ENCODE peak calls at places on chromosome 10, in nine cellular contexts. P is upper lobe of right lung, E is prostate gland, D is ascending aorta, Q is uterus, F is colonic mucosa, H is ovary, B is cardiac muscle cell, R is lung. X is an unnamed sample.

GRCh38 chr10:86341361-86341811 is 25.2 kb downstream of the GRID1 start:
- DNase-seq in Q (no peak), P (peak; percentile 28), H (no peak), E (no peak), R (no peak), B (no peak), D (no peak), F (no peak), X (peak; percentile 28)

GRCh38 chr10:84902549-84902948 is 574.2 kb downstream of the CCSER2 start:
- DNase-seq in F (no peak), H (no peak), P (no peak), R (no peak), E (no peak), B (peak; percentile 23), D (no peak), Q (no peak), X (no peak)

GRCh38 chr10:98357208-98357836 is 57.7 kb downstream of the PYROXD2 start:
- DNase-seq in Q (no peak), P (no peak), D (no peak), F (no peak), R (no peak), H (no peak), B (no peak), E (no peak), X (no peak)

GRCh38 chr10:129491123-129491734 is 24.2 kb downstream of the MGMT start:
- DNase-seq in R (no peak), Q (no peak), F (no peak), B (peak; percentile 15), H (no peak), P (no peak), D (no peak), E (no peak), X (no peak)

GRCh38 chr10:6427357-6427959 is 152.6 kb downstream of the PRKCQ start:
- DNase-seq in F (no peak), D (no peak), H (no peak), Q (no peak), E (no peak), R (no peak), B (no peak), P (no peak), X (no peak)

GRCh38 chr10:124493191-124493936 is 31.7 kb downstream of the LHPP start:
- DNase-seq in Q (no peak), H (no peak), F (no peak), R (no peak), P (no peak), E (no peak), D (no peak), B (peak; percentile 33), X (no peak)

GRCh38 chr10:72310241-72310633 is 36.5 kb downstream of the DDIT4 start:
- DNase-seq in F (no peak), H (no peak), E (no peak), D (no peak), P (no peak), Q (no peak), B (no peak), R (no peak), X (no peak)

GRCh38 chr10:53598914-53599313 is 826.3 kb upstream of the MBL2 start:
- DNase-seq in Q (no peak), F (no peak), E (no peak), B (no peak), R (no peak), H (no peak), D (no peak), P (no peak), X (no peak)

GRCh38 chr10:92187101-92187500 is 103.8 kb downstream of the CPEB3 start:
- DNase-seq in R (no peak), D (no peak), B (no peak), P (no peak), H (no peak), E (no peak), Q (no peak), F (no peak), X (no peak)

GRCh38 chr10:24465899-24466615 is 257.1 kb downstream of the KIAA1217 start:
- DNase-seq in E (peak; percentile 81), H (no peak), D (no peak), R (peak; percentile 61), P (no peak), Q (no peak), F (peak; percentile 75), B (no peak), X (no peak)

GRCh38 chr10:112131361-112131760 is 52.2 kb downstream of the GPAM start:
- DNase-seq in B (no peak), H (no peak), F (no peak), E (no peak), R (no peak), Q (no peak), D (no peak), P (no peak), X (no peak)

GRCh38 chr10:49140306-49141175 is 6.7 kb upstream of the FAM170B start:
- DNase-seq in E (no peak), Q (no peak), P (no peak), D (no peak), B (no peak), F (no peak), R (no peak), H (no peak), X (no peak)

GRCh38 chr10:79357180-79357579 is 9.9 kb downstream of the PPIF start:
- DNase-seq in E (no peak), F (no peak), B (no peak), H (no peak), P (no peak), Q (no peak), D (no peak), R (no peak), X (no peak)

GRCh38 chr10:46247181-46247475 is 39.7 kb upstream of the ANTXRL start:
- DNase-seq in Q (no peak), F (no peak), H (no peak), E (no peak), D (no peak), B (no peak), P (no peak), R (no peak), X (no peak)

GRCh38 chr10:133060466-133060865 is 27.3 kb upstream of the ADGRA1 start:
- DNase-seq in R (no peak), E (no peak), D (no peak), B (no peak), Q (no peak), F (no peak), P (no peak), H (no peak), X (no peak)

GRCh38 chr10:133058267-133059092 is 29.2 kb upstream of the ADGRA1 start:
- DNase-seq in H (no peak), E (no peak), D (no peak), B (no peak), P (no peak), Q (no peak), F (no peak), R (no peak), X (no peak)

GRCh38 chr10:133059571-133059970 is 28.2 kb upstream of the ADGRA1 start:
- DNase-seq in B (no peak), D (no peak), E (no peak), P (no peak), H (no peak), Q (no peak), F (no peak), R (no peak), X (no peak)

GRCh38 chr10:133060022-133060421 is 27.7 kb upstream of the ADGRA1 start:
- DNase-seq in D (no peak), B (no peak), Q (no peak), E (no peak), F (no peak), P (no peak), R (no peak), H (no peak), X (no peak)

GRCh38 chr10:133059093-133059470 is 28.6 kb upstream of the ADGRA1 start:
- DNase-seq in H (no peak), R (no peak), E (no peak), Q (no peak), P (no peak), F (no peak), D (no peak), B (no peak), X (no peak)
- H3K27me3 ChIP-seq in H (no peaks in the 10 kb centered on the region), R (no peaks in the 10 kb centered on the region), E (no peaks in the 10 kb centered on the region), Q (no peaks in the 10 kb centered on the region), P (no peaks in the 10 kb centered on the region), F (no peaks in the 10 kb centered on the region), D (no peaks in the 10 kb centered on the region), B (peaks cover 2% of the 10 kb centered on the region), X (no peaks in the 10 kb centered on the region)

GRCh38 chr10:81917666-81918065 is 42.7 kb downstream of the NRG3 start:
- DNase-seq in B (no peak), E (no peak), F (no peak), H (no peak), D (no peak), Q (no peak), R (no peak), P (no peak), X (no peak)

GRCh38 chr10:81918766-81919165 is 43.8 kb downstream of the NRG3 start:
- DNase-seq in B (no peak), D (no peak), Q (no peak), H (no peak), P (no peak), E (no peak), F (no peak), R (no peak), X (no peak)

GRCh38 chr10:81914736-81915510 is 39.9 kb downstream of the NRG3 start:
- DNase-seq in R (no peak), B (no peak), Q (no peak), P (no peak), F (no peak), H (no peak), D (no peak), E (no peak), X (no peak)

GRCh38 chr10:81915517-81915916 is 40.5 kb downstream of the NRG3 start:
- DNase-seq in P (no peak), R (no peak), F (no peak), E (no peak), D (no peak), H (no peak), B (no peak), Q (no peak), X (no peak)

GRCh38 chr10:81920213-81920829 is 45.3 kb downstream of the NRG3 start:
- DNase-seq in Q (no peak), B (peak; percentile 24), E (no peak), D (no peak), R (no peak), H (no peak), F (no peak), P (no peak), X (peak; percentile 30)
- TF ChIP-seq CTCF in Q (no peak), B (peak; percentile 38), E (no peak), D (no peak), R (no peak), H (no peak), F (peak; percentile 27), P (peak; percentile 45), X (peak; percentile 75)

DNA sequence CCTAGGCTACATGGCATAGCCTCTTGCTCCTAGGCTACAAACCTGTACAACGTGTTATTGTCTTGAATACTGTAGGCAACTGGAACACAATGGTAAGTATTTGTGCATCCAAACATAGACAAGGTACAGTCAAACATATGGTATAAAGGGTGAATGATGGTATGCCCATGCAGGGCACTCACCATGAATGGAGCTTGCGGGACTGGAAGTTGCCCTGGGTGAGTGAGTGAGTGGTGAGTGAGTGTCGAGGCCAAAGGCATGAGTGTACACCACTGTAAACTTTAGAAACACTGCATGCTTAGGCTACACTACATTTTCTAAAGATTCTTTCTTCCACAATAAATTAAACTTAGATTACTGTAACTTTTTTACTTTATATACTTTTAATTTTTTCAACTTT is 165.7 kb downstream of the PARD3 start:
- DNase-seq in D (no peak), F (no peak), B (no peak), E (no peak), H (no peak), P (no peak), Q (no peak), R (no peak), X (no peak)
- H3K4me1 ChIP-seq in D (no peaks in the 10 kb centered on the region), F (peaks cover 4% of the 10 kb centered on the region), B (peaks cover 47% of the 10 kb centered on the region), E (no peaks in the 10 kb centered on the region), H (peaks cover 7% of the 10 kb centered on the region), P (no peaks in the 10 kb centered on the region), Q (no peaks in the 10 kb centered on the region), R (peaks cover 5% of the 10 kb centered on the region), X (no peaks in the 10 kb centered on the region)

GRCh38 chr10:101141622-101142532 is 10.8 kb downstream of the TLX1 start:
- DNase-seq in B (peak; percentile 88), R (peak; percentile 81), F (peak; percentile 87), D (peak; percentile 39), P (peak; percentile 91), Q (peak; percentile 58), E (peak; percentile 70), H (peak; percentile 78), X (peak; percentile 85)
- H3K27me3 ChIP-seq in B (peaks cover 100% of the 10 kb centered on the region), R (peaks cover 7% of the 10 kb centered on the region), F (peaks cover 95% of the 10 kb centered on the region), D (peaks cover 30% of the 10 kb centered on the region), P (peaks cover 99% of the 10 kb centered on the region), Q (peaks cover 86% of the 10 kb centered on the region), E (peaks cover 54% of the 10 kb centered on the region), H (peaks cover 7% of the 10 kb centered on the region), X (peaks cover 66% of the 10 kb centered on the region)